ENCODE peak calls at places on chromosomes 16 and 17, in six cellular contexts. One of them, this sample, is unnamed. For H3K36me3, the result is how much of the 10 kb centered on the place peaks cover.

GRCh38 chr16:14104066-14104465 is 32.9 kb downstream of the MRTFB start:
- DNase-seq in HepG2: no peak
- DNase-seq in uterus: no peak
- DNase-seq in stomach: no peak
- DNase-seq in cardiac muscle cell: no peak
- DNase-seq in body of pancreas: no peak
- DNase-seq in this sample: no peak

GRCh38 chr17:56914641-56915263 is 903 bp upstream of the TRIM25 start:
- DNase-seq in HepG2: no peak
- DNase-seq in uterus: no peak
- DNase-seq in stomach: no peak
- DNase-seq in cardiac muscle cell: no peak
- DNase-seq in body of pancreas: no peak
- DNase-seq in this sample: no peak

GRCh38 chr16:71479420-71479819 is 9.7 kb downstream of the ZNF19 start:
- DNase-seq in HepG2: peak
- DNase-seq in uterus: no peak
- DNase-seq in stomach: no peak
- DNase-seq in cardiac muscle cell: peak
- DNase-seq in body of pancreas: no peak
- DNase-seq in this sample: peak

GRCh38 chr17:385195-385835 is 32.7 kb upstream of the RPH3AL start:
- DNase-seq in HepG2: no peak
- DNase-seq in uterus: peak
- DNase-seq in stomach: peak
- DNase-seq in cardiac muscle cell: peak
- DNase-seq in body of pancreas: peak
- DNase-seq in this sample: peak

GRCh38 chr17:77115947-77116346 is 24.8 kb upstream of the SEC14L1 start:
- DNase-seq in HepG2: no peak
- DNase-seq in uterus: no peak
- DNase-seq in stomach: no peak
- DNase-seq in cardiac muscle cell: no peak
- DNase-seq in body of pancreas: no peak
- DNase-seq in this sample: no peak

GRCh38 chr17:34609210-34609609 is 29.8 kb downstream of the TMEM132E start:
- DNase-seq in HepG2: no peak
- DNase-seq in uterus: no peak
- DNase-seq in stomach: no peak
- DNase-seq in cardiac muscle cell: no peak
- DNase-seq in body of pancreas: no peak
- DNase-seq in this sample: no peak

GRCh38 chr16:22194707-22195444 is 11.2 kb upstream of the EEF2K start:
- DNase-seq in HepG2: no peak
- DNase-seq in uterus: no peak
- DNase-seq in stomach: no peak
- DNase-seq in cardiac muscle cell: no peak
- DNase-seq in body of pancreas: no peak
- DNase-seq in this sample: no peak

GRCh38 chr16:50276128-50276444 is 9.7 kb downstream of the ADCY7 start:
- DNase-seq in HepG2: no peak
- DNase-seq in uterus: no peak
- DNase-seq in stomach: no peak
- DNase-seq in cardiac muscle cell: no peak
- DNase-seq in body of pancreas: no peak
- DNase-seq in this sample: no peak

GRCh38 chr16:75789237-75789636 is 62.9 kb upstream of the CPHXL start:
- DNase-seq in HepG2: peak
- DNase-seq in uterus: no peak
- DNase-seq in stomach: no peak
- DNase-seq in cardiac muscle cell: peak
- DNase-seq in body of pancreas: no peak
- DNase-seq in this sample: no peak

GRCh38 chr16:30184430-30185140 is 1.2 kb downstream of the CORO1A start:
- DNase-seq in HepG2: no peak
- DNase-seq in uterus: peak
- DNase-seq in stomach: peak
- DNase-seq in cardiac muscle cell: no peak
- DNase-seq in body of pancreas: peak
- DNase-seq in this sample: no peak

GRCh38 chr16:48164907-48165715 is 9.3 kb upstream of the ABCC12 start:
- DNase-seq in HepG2: peak
- DNase-seq in uterus: peak
- DNase-seq in stomach: peak
- DNase-seq in cardiac muscle cell: peak
- DNase-seq in body of pancreas: peak
- DNase-seq in this sample: peak

GRCh38 chr16:57985204-57986121 is 14.5 kb upstream of the CNGB1 start:
- DNase-seq in HepG2: no peak
- DNase-seq in uterus: peak
- DNase-seq in stomach: no peak
- DNase-seq in cardiac muscle cell: peak
- DNase-seq in body of pancreas: no peak
- DNase-seq in this sample: peak

GRCh38 chr16:63466-63865 is 9.0 kb downstream of the RHBDF1 start:
- DNase-seq in HepG2: no peak
- DNase-seq in uterus: no peak
- DNase-seq in stomach: no peak
- DNase-seq in cardiac muscle cell: no peak
- DNase-seq in body of pancreas: no peak
- DNase-seq in this sample: no peak

GRCh38 chr17:76122411-76123126 is 18.5 kb downstream of the FOXJ1 start:
- DNase-seq in HepG2: no peak
- DNase-seq in uterus: no peak
- DNase-seq in stomach: no peak
- DNase-seq in cardiac muscle cell: no peak
- DNase-seq in body of pancreas: no peak
- DNase-seq in this sample: no peak

GRCh38 chr16:67339453-67339852 is 12.8 kb downstream of the LRRC36 start:
- DNase-seq in HepG2: peak
- DNase-seq in uterus: no peak
- DNase-seq in stomach: no peak
- DNase-seq in cardiac muscle cell: no peak
- DNase-seq in body of pancreas: no peak
- DNase-seq in this sample: no peak

GRCh38 chr16:303760-304505 is 21.0 kb downstream of the PDIA2 start:
- DNase-seq in HepG2: no peak
- DNase-seq in uterus: no peak
- DNase-seq in stomach: no peak
- DNase-seq in cardiac muscle cell: no peak
- DNase-seq in body of pancreas: no peak
- DNase-seq in this sample: no peak

GRCh38 chr16:88527186-88527936 is 42.8 kb upstream of the ZC3H18 start:
- DNase-seq in HepG2: peak
- DNase-seq in uterus: peak
- DNase-seq in stomach: peak
- DNase-seq in cardiac muscle cell: peak
- DNase-seq in body of pancreas: peak
- DNase-seq in this sample: peak

GRCh38 chr17:44439168-44439567 is 49.7 kb upstream of the ITGA2B start:
- DNase-seq in HepG2: no peak
- DNase-seq in uterus: no peak
- DNase-seq in stomach: no peak
- DNase-seq in cardiac muscle cell: peak
- DNase-seq in body of pancreas: no peak
- DNase-seq in this sample: no peak

GRCh38 chr16:1102333-1102700 is 6.3 kb upstream of the C1QTNF8 start:
- DNase-seq in HepG2: no peak
- DNase-seq in uterus: no peak
- DNase-seq in stomach: no peak
- DNase-seq in cardiac muscle cell: no peak
- DNase-seq in body of pancreas: no peak
- DNase-seq in this sample: no peak

GRCh38 chr17:29510953-29511352 is 55.9 kb downstream of the ABHD15 start:
- DNase-seq in HepG2: no peak
- DNase-seq in uterus: no peak
- DNase-seq in stomach: no peak
- DNase-seq in cardiac muscle cell: no peak
- DNase-seq in body of pancreas: no peak
- DNase-seq in this sample: no peak

GRCh38 chr17:29518359-29518758 is 48.5 kb downstream of the ABHD15 start:
- DNase-seq in HepG2: no peak
- DNase-seq in uterus: no peak
- DNase-seq in stomach: no peak
- DNase-seq in cardiac muscle cell: no peak
- DNase-seq in body of pancreas: no peak
- DNase-seq in this sample: no peak

DNA sequence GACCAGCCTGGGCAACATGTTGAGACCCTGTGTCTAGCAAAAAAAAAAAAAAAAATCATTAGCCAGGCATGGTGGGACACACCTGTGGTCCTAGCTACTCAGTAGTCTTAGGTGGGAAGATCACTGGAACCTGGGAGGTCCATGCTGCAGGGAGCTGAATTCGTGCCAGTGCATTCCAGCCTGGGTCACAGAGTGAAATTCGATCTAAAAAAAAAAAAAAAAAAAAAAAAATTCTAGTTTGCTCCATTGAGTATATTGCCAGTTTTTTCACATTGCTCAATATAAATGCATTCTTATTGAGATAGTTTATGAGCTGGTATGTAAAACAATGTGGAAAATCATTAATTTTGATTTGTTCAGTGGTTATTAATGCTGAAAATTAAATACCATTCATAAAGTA is 52.0 kb downstream of the ABHD15 start:
- DNase-seq in HepG2: no peak
- DNase-seq in uterus: no peak
- DNase-seq in stomach: no peak
- DNase-seq in cardiac muscle cell: peak
- DNase-seq in body of pancreas: peak
- DNase-seq in this sample: no peak
- H3K36me3 ChIP-seq in HepG2: under half
- H3K36me3 ChIP-seq in uterus: under half
- H3K36me3 ChIP-seq in stomach: half or more
- H3K36me3 ChIP-seq in cardiac muscle cell: half or more
- H3K36me3 ChIP-seq in body of pancreas: under half
- H3K36me3 ChIP-seq in this sample: under half

GRCh38 chr16:78005881-78006280 is 16.5 kb upstream of the CLEC3A start:
- DNase-seq in HepG2: no peak
- DNase-seq in uterus: no peak
- DNase-seq in stomach: no peak
- DNase-seq in cardiac muscle cell: peak
- DNase-seq in body of pancreas: no peak
- DNase-seq in this sample: peak
- TF ChIP-seq CTCF in HepG2: peak
- TF ChIP-seq CTCF in uterus: no peak
- TF ChIP-seq CTCF in stomach: no peak
- TF ChIP-seq CTCF in cardiac muscle cell: no peak
- TF ChIP-seq CTCF in body of pancreas: no peak
- TF ChIP-seq CTCF in this sample: no peak

GRCh38 chr16:26988186-26988585 is 78.5 kb upstream of the C16orf82 start:
- DNase-seq in HepG2: no peak
- DNase-seq in uterus: no peak
- DNase-seq in stomach: no peak
- DNase-seq in cardiac muscle cell: no peak
- DNase-seq in body of pancreas: no peak
- DNase-seq in this sample: no peak
- H3K4me3 ChIP-seq in HepG2: no peak
- H3K4me3 ChIP-seq in uterus: no peak
- H3K4me3 ChIP-seq in stomach: no peak
- H3K4me3 ChIP-seq in cardiac muscle cell: no peak
- H3K4me3 ChIP-seq in body of pancreas: no peak
- H3K4me3 ChIP-seq in this sample: no peak

DNA sequence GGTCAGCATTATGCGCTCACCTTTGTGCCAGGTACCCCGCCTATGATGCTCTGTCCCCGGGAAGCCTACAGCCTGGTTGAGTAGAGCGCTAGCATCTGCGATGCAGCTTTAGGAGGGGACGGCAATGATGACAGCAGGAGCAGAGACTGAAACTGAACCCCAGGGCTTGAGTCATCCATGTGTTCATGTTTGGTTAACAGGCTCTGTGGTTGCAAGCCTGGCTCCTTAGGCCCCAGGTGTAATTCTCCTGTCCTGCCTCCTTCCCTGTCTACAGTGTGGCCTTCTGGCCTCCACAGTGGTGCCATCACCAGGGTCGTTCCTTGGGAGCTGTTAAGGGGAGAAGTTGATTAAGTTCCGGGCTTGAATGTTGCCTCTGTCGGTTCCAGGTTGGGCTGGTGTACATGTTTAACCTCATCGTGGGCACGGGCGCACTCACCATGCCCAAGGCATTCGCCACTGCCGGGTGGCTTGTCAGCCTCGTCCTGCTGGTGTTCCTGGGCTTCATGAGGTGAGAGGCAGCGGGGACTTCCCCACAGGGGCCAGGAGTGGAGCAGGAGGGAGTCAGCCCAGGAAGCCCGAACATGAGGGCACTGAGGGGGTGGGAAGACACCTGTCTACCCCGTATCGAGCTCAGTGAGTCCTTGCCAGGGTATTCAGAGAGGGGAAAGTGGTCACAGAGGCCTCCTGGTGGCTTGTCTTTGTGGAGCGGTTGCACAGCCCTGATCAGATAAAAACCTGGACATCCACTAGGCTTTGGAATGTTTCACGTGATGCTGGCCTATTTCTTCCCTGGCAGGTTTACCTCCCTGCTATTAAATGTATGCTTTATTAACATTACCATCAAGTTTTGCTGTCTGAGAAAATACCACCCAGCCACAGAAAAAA is 9.2 kb upstream of the NAT9 start:
- DNase-seq in HepG2: no peak
- DNase-seq in uterus: no peak
- DNase-seq in stomach: no peak
- DNase-seq in cardiac muscle cell: no peak
- DNase-seq in body of pancreas: no peak
- DNase-seq in this sample: no peak
- H3K36me3 ChIP-seq in HepG2: under half
- H3K36me3 ChIP-seq in uterus: under half
- H3K36me3 ChIP-seq in stomach: half or more
- H3K36me3 ChIP-seq in cardiac muscle cell: under half
- H3K36me3 ChIP-seq in body of pancreas: under half
- H3K36me3 ChIP-seq in this sample: under half

GRCh38 chr17:39576187-39576586 is 31.5 kb downstream of the NEUROD2 start:
- DNase-seq in HepG2: peak
- DNase-seq in uterus: no peak
- DNase-seq in stomach: no peak
- DNase-seq in cardiac muscle cell: peak
- DNase-seq in body of pancreas: no peak
- DNase-seq in this sample: no peak
- TF ChIP-seq CTCF in HepG2: peak
- TF ChIP-seq CTCF in uterus: no peak
- TF ChIP-seq CTCF in stomach: no peak
- TF ChIP-seq CTCF in cardiac muscle cell: peak
- TF ChIP-seq CTCF in body of pancreas: peak
- TF ChIP-seq CTCF in this sample: peak